ENCODE peak calls at places on chromosomes 12 and 14, in six cellular contexts. E is fibroblast of lung; Z is GM12878; V is CD8-positive, alpha-beta memory T cell; N is uterus; I is GM23338. M is an unnamed sample. For H3K27me3 and H3K36me3, the result is how much of the 10 kb centered on the place peaks cover.

GRCh38 chr12:9325513-9325912 is 117.3 kb upstream of the PZP start:
- DNase-seq in E (no peak), V (no peak), Z (no peak), N (no peak), I (no peak), M (no peak)

GRCh38 chr14:58739674-58740073 is 101.9 kb downstream of the DACT1 start:
- DNase-seq in N (no peak), Z (peak), I (no peak), V (no peak), E (no peak), M (no peak)

GRCh38 chr12:236445-236844 is 22.5 kb upstream of the SLC6A12 start:
- DNase-seq in I (no peak), E (no peak), Z (no peak), N (no peak), V (no peak), M (no peak)

GRCh38 chr12:46523863-46524770 is 151.5 kb upstream of the SLC38A2 start:
- DNase-seq in V (no peak), I (no peak), Z (no peak), E (peak), N (no peak), M (peak)

GRCh38 chr12:99985129-99985570 is 414 bp upstream of the ANKS1B start:
- DNase-seq in N (no peak), Z (no peak), I (no peak), E (peak), V (no peak), M (no peak)

GRCh38 chr12:11970155-11970520 is 100.6 kb upstream of the BCL2L14 start:
- DNase-seq in N (no peak), V (no peak), I (no peak), E (no peak), Z (no peak), M (peak)

GRCh38 chr12:3614806-3615466 is 123.9 kb downstream of the PRMT8 start:
- DNase-seq in Z (no peak), N (no peak), I (peak), V (no peak), E (no peak), M (no peak)

GRCh38 chr12:82730832-82731497 is 44.3 kb downstream of the TMTC2 start:
- DNase-seq in E (peak), Z (no peak), N (no peak), V (no peak), I (no peak), M (no peak)

GRCh38 chr14:50658203-50658602 is 9.9 kb downstream of the SAV1 start:
- DNase-seq in E (peak), Z (no peak), N (no peak), I (peak), V (no peak), M (peak)

GRCh38 chr14:106786697-106787096 is 1260.3 kb downstream of the TMEM121 start:
- DNase-seq in I (no peak), E (no peak), V (no peak), Z (no peak), N (no peak), M (no peak)

GRCh38 chr14:63473194-63473788 is 69.9 kb downstream of the PPP2R5E start:
- DNase-seq in I (no peak), V (no peak), N (no peak), Z (no peak), E (no peak), M (no peak)

GRCh38 chr14:63478437-63478852 is 64.7 kb downstream of the PPP2R5E start:
- DNase-seq in E (no peak), V (no peak), Z (peak), I (no peak), N (no peak), M (no peak)

GRCh38 chr14:63475761-63476160 is 67.4 kb downstream of the PPP2R5E start:
- DNase-seq in V (no peak), I (no peak), E (no peak), N (no peak), Z (no peak), M (no peak)

GRCh38 chr14:63478024-63478423 is 65.2 kb downstream of the PPP2R5E start:
- DNase-seq in I (no peak), E (no peak), Z (peak), N (no peak), V (no peak), M (no peak)

DNA sequence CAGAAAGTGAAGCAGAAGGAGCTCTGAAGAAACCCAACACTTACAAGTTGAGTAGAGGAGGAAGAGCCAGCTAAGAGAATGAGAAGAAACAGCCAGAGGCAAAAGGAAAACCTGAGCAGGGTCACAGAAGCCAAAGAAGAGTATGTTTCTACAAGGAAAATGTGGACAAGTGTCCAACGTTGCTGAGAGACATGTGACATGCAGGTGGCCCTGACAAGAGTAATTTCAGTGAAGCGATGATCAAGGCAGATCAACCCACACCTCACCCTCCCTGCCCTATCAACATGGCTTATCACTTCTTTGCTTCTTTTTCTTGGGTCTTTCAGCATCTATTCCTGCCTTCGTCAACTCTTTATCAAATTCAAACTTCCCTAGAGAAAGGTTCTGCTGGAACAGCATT is 68.3 kb downstream of the PPP2R5E start:
- DNase-seq in V (no peak), Z (no peak), N (no peak), I (no peak), E (no peak), M (no peak)
- H3K4me3 ChIP-seq in V (no peak), Z (no peak), N (no peak), I (no peak), E (no peak), M (no peak)

DNA sequence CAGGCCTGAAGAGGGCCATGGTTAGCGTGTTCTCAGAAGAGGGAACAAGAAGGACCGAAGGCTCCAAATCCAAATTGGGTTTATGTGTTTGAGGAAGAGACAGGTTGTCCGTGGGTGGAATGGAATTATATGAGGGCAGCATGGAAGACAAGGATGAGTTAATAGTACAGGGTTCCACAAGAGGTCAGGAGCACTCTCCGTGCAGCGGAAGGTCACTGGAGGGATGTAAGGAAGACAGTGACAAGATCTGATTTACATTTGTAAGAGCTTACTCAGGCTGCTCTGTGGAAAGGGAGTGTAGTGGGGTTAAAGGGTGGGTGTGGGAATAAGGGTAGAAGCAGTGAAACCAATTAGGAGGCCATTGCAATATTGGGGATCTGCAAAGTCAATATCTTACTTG is 97.0 kb downstream of the TPH2 start:
- DNase-seq in Z (no peak), E (no peak), V (no peak), N (no peak), I (peak), M (no peak)
- H3K27me3 ChIP-seq in Z (under half), E (under half), V (under half), N (under half), I (under half), M (under half)

GRCh38 chr12:132812631-132813305 is 15.9 kb downstream of the GOLGA3 start:
- DNase-seq in E (peak), I (no peak), N (no peak), Z (no peak), V (no peak), M (peak)

GRCh38 chr12:132813443-132813842 is 15.2 kb downstream of the GOLGA3 start:
- DNase-seq in V (no peak), Z (no peak), N (no peak), I (no peak), E (no peak), M (no peak)

GRCh38 chr12:132824053-132824452 is 4.6 kb downstream of the GOLGA3 start:
- DNase-seq in I (no peak), N (no peak), V (no peak), Z (no peak), E (peak), M (no peak)

GRCh38 chr12:132814232-132814631 is 14.4 kb downstream of the GOLGA3 start:
- DNase-seq in E (no peak), N (no peak), V (no peak), I (no peak), Z (no peak), M (no peak)

DNA sequence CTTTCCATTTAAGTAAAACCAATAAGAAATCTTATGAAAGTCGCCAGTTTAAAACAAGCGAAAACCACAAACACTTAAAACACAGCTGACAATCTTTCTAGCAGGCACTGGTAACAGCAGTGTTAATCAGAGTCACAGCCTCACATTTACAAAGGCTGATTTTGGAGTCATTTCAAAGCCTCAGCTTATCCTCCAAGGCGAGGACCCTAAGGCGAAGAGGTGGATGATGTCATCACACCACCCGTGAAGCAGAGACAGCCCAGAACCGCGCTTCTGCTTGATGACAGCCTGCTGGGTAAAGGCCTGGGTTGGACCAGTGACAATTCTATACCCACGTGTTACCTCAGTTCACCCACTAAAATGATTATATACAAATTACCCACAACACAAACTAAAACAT is 10.1 kb downstream of the GOLGA3 start:
- DNase-seq in V (peak), Z (no peak), N (no peak), E (no peak), I (no peak), M (no peak)
- H3K36me3 ChIP-seq in V (under half), Z (under half), N (under half), E (under half), I (under half), M (half or more)

DNA sequence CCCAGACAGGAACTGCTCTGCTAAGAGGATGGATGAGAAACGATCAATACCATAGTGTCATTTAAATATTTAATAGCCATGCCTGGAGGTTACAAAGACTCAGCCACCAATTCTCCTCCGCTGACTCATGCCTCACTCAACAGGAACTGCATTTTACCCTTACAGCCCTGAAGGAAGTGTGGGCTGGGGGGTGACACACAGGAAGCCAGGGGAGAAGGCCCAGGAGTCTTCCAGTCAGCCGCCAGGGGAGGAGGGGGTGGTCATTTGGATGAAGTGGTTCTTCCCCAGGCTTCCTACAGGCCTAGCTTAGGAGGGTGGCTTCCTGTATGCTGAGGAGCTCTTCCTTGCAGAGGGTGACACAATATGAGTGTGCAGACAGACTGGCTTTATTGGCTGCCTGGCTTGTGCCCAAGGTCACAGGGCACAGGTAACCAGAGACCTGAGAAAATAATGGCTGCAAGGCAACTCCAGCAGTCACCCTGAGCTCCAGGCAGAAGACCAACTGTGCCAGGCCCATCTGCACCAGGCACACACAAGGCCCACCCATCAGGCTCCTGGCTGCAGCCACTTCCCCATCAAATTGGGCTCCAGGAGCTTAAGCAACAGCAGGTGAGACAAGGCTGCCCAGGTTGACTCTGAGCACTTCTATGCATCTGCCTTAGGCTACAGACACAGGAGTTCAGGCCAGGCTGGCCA is 30.6 kb upstream of the RPLP0 start:
- DNase-seq in I (peak), V (peak), Z (no peak), E (peak), N (no peak), M (peak)
- H3K4me3 ChIP-seq in I (peak), V (peak), Z (no peak), E (peak), N (no peak), M (no peak)

DNA sequence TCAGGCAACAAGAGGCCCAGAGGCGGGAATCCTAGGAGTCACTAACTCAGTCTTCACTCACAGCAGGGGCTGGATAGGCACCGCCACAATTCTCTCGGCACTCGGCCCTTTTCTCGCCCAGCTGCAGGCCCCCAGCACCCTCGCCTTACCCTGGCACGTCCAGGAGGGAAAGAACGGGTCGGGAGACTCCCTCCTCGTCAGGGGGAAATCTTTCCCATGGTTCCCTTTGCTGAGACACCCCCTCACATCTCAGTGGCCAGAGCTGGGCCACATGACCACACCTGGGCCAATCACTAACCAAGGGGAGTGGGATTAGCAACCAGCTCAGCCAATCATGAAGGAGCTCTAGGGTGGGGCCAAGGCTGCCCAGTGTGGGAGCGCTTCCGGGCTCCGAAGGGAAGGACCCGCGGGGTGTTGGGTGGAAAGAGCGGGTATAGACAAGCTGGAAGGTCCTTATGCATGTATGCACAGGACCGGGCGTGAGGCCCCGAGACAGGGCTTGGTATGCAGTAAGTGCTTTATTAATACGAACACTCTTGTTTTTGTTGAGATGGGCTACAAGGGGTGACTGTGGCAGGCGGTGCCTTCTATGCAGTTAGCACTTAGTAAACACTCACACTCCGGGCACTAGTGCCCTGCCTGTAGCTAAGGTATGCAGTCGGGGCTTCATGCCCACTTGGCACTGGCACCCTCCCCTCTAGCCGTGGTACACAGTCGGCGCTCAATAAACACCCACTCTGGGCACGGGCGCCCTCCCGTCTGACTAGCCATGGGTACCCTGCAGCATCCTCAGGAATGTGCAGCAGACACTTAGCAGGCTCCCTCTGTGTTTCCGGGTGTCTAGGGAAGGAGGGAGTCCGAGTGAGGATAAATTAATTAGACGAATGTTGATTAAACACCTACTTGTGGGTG is 40.3 kb downstream of the ADGRD1 start:
- DNase-seq in E (no peak), I (no peak), V (no peak), N (no peak), Z (no peak), M (no peak)
- H3K27me3 ChIP-seq in E (under half), I (under half), V (under half), N (under half), Z (under half), M (under half)

M was measured in SJSA1.